ENCODE peak calls at places on chromosomes 16 and 17, in ten cellular contexts. S, D, T, I, X, L, N, K, R and P are unnamed samples.

GRCh38 chr16:84232060-84232459 is 7.8 kb downstream of the KCNG4 start:
- DNase-seq in S (no peak), D (no peak), T (no peak), I (no peak), X (no peak), L (no peak), N (no peak), K (no peak), R (no peak), P (no peak)

GRCh38 chr16:49596119-49596518 is 222.5 kb downstream of the C16orf78 start:
- DNase-seq in S (no peak), D (no peak), T (no peak), I (peak), X (no peak), L (peak), N (no peak), K (no peak), R (no peak), P (no peak)

GRCh38 chr16:57186630-57187507 is 740 bp downstream of the RSPRY1 start:
- DNase-seq in S (peak), D (peak), T (no peak), I (peak), X (peak), L (peak), N (peak), K (peak), R (peak), P (peak)

GRCh38 chr17:80339118-80339517 is 75.8 kb upstream of the ENDOV start:
- DNase-seq in S (no peak), D (peak), T (no peak), I (no peak), X (no peak), L (no peak), N (no peak), K (no peak), R (no peak), P (no peak)

GRCh38 chr17:75504347-75505151 is 10.8 kb downstream of the CASKIN2 start:
- DNase-seq in S (no peak), D (peak), T (no peak), I (no peak), X (peak), L (no peak), N (no peak), K (peak), R (no peak), P (peak)

GRCh38 chr16:74830646-74831045 is 56.0 kb upstream of the FA2H start:
- DNase-seq in S (no peak), D (no peak), T (no peak), I (no peak), X (no peak), L (peak), N (no peak), K (peak), R (no peak), P (no peak)

GRCh38 chr17:36856169-36856568 is 81.1 kb upstream of the LHX1 start:
- DNase-seq in S (no peak), D (no peak), T (no peak), I (no peak), X (no peak), L (no peak), N (no peak), K (no peak), R (no peak), P (no peak)

GRCh38 chr16:49592507-49593422 is 219.2 kb downstream of the C16orf78 start:
- DNase-seq in S (peak), D (no peak), T (no peak), I (peak), X (peak), L (peak), N (peak), K (peak), R (peak), P (peak)

GRCh38 chr16:69724981-69725479 is 1.3 kb downstream of the NQO1 start:
- DNase-seq in S (peak), D (no peak), T (no peak), I (no peak), X (no peak), L (peak), N (no peak), K (no peak), R (no peak), P (no peak)

GRCh38 chr17:15418781-15419180 is 48.6 kb downstream of the CDRT4 start:
- DNase-seq in S (no peak), D (no peak), T (no peak), I (no peak), X (no peak), L (no peak), N (no peak), K (no peak), R (no peak), P (no peak)

GRCh38 chr17:71023631-71024030 is 854.3 kb downstream of the KCNJ2 start:
- DNase-seq in S (peak), D (no peak), T (no peak), I (peak), X (no peak), L (no peak), N (no peak), K (peak), R (no peak), P (no peak)

GRCh38 chr17:5481451-5481850 is 4.5 kb downstream of the DERL2 start:
- DNase-seq in S (no peak), D (no peak), T (no peak), I (no peak), X (no peak), L (no peak), N (no peak), K (no peak), R (no peak), P (no peak)

GRCh38 chr16:11781773-11782172 is 15.3 kb downstream of the ZC3H7A start:
- DNase-seq in S (no peak), D (no peak), T (peak), I (peak), X (no peak), L (peak), N (no peak), K (peak), R (peak), P (no peak)

GRCh38 chr16:79008036-79008868 is 592.3 kb downstream of the MAF start:
- DNase-seq in S (no peak), D (no peak), T (no peak), I (no peak), X (peak), L (no peak), N (no peak), K (no peak), R (peak), P (peak)

GRCh38 chr17:9002610-9003354 is 18.5 kb upstream of the NTN1 start:
- DNase-seq in S (no peak), D (no peak), T (no peak), I (no peak), X (peak), L (no peak), N (no peak), K (peak), R (no peak), P (peak)

GRCh38 chr16:50599494-50599893 is 51.3 kb downstream of the NKD1 start:
- DNase-seq in S (no peak), D (no peak), T (no peak), I (no peak), X (no peak), L (no peak), N (no peak), K (no peak), R (no peak), P (no peak)

GRCh38 chr17:71632328-71632727 is 488.5 kb upstream of the SOX9 start:
- DNase-seq in S (peak), D (no peak), T (no peak), I (no peak), X (no peak), L (peak), N (no peak), K (no peak), R (peak), P (no peak)

GRCh38 chr17:40448639-40449261 is 5.5 kb downstream of the IGFBP4 start:
- DNase-seq in S (no peak), D (peak), T (no peak), I (no peak), X (no peak), L (no peak), N (no peak), K (peak), R (no peak), P (no peak)

GRCh38 chr17:78724544-78724943 is 57.5 kb downstream of the CYTH1 start:
- DNase-seq in S (no peak), D (no peak), T (peak), I (no peak), X (no peak), L (no peak), N (no peak), K (no peak), R (no peak), P (no peak)

GRCh38 chr17:80586464-80587228 is 42.0 kb downstream of the RPTOR start:
- DNase-seq in S (peak), D (no peak), T (no peak), I (no peak), X (no peak), L (peak), N (no peak), K (no peak), R (no peak), P (no peak)

GRCh38 chr16:67528222-67528869 is at the start of gene RIPOR1:
- DNase-seq in S (peak), D (peak), T (no peak), I (peak), X (peak), L (no peak), N (no peak), K (peak), R (no peak), P (peak)

GRCh38 chr17:1640329-1641064 is 5.0 kb downstream of the SCARF1 start:
- DNase-seq in S (no peak), D (no peak), T (no peak), I (no peak), X (no peak), L (no peak), N (no peak), K (no peak), R (no peak), P (no peak)

GRCh38 chr16:7057458-7057857 is 275.2 kb upstream of the RBFOX1 start:
- DNase-seq in S (no peak), D (no peak), T (no peak), I (no peak), X (no peak), L (no peak), N (no peak), K (no peak), R (no peak), P (no peak)

GRCh38 chr17:13598353-13599167 is 3.2 kb downstream of the HS3ST3A1 start:
- DNase-seq in S (no peak), D (no peak), T (no peak), I (no peak), X (no peak), L (no peak), N (no peak), K (no peak), R (no peak), P (no peak)

GRCh38 chr16:74101390-74101789 is 195.2 kb upstream of the PSMD7 start:
- DNase-seq in S (no peak), D (no peak), T (no peak), I (no peak), X (no peak), L (no peak), N (no peak), K (no peak), R (no peak), P (no peak)

GRCh38 chr17:48456584-48456983 is 26.6 kb upstream of the SKAP1 start:
- DNase-seq in S (no peak), D (peak), T (no peak), I (no peak), X (peak), L (no peak), N (no peak), K (no peak), R (no peak), P (peak)

GRCh38 chr16:88591577-88592021 is 21.4 kb downstream of the ZC3H18 start:
- DNase-seq in S (no peak), D (no peak), T (no peak), I (no peak), X (peak), L (no peak), N (peak), K (no peak), R (no peak), P (peak)

GRCh38 chr17:57706761-57707160 is 38.3 kb downstream of the CCDC182 start:
- DNase-seq in S (no peak), D (no peak), T (no peak), I (no peak), X (no peak), L (no peak), N (no peak), K (no peak), R (no peak), P (no peak)

GRCh38 chr17:58337600-58338453 is 9.2 kb upstream of the TSPOAP1 start:
- DNase-seq in S (peak), D (peak), T (no peak), I (peak), X (peak), L (peak), N (peak), K (peak), R (peak), P (peak)

GRCh38 chr17:72603346-72604242 is 482.8 kb downstream of the SOX9 start:
- DNase-seq in S (peak), D (no peak), T (no peak), I (no peak), X (no peak), L (peak), N (no peak), K (no peak), R (peak), P (no peak)

GRCh38 chr16:85914423-85914794 is 15.4 kb downstream of the IRF8 start:
- DNase-seq in S (no peak), D (no peak), T (no peak), I (no peak), X (no peak), L (no peak), N (no peak), K (no peak), R (no peak), P (no peak)

GRCh38 chr17:1091885-1092284 is 87.9 kb downstream of the ABR start:
- DNase-seq in S (no peak), D (no peak), T (no peak), I (no peak), X (no peak), L (no peak), N (no peak), K (no peak), R (no peak), P (no peak)